ENCODE peak calls at places on chromosomes 11 and 22, in eight cellular contexts. F is endothelial cell, U is ovary, R is adrenal gland, L is astrocyte, K is cardiac muscle cell, Z is Peyer's patch, N is mesothelial cell of epicardium. G is an unnamed sample.

GRCh38 chr11:73072935-73073481 is 69.1 kb downstream of the FCHSD2 start:
- DNase-seq in K (peak), N (no peak), Z (no peak), F (no peak), U (no peak), L (no peak), R (no peak), G (no peak)

GRCh38 chr11:8709002-8709672 is 26.5 kb downstream of the RPL27A start:
- DNase-seq in K (peak), U (peak), L (peak), R (no peak), Z (peak), F (no peak), N (peak), G (peak)

GRCh38 chr22:49427941-49428340 is 399.7 kb downstream of the BRD1 start:
- DNase-seq in Z (no peak), U (no peak), F (no peak), K (no peak), R (no peak), N (no peak), L (no peak), G (peak)

GRCh38 chr22:39381009-39381755 is 18.4 kb upstream of the TAB1 start:
- DNase-seq in L (no peak), K (no peak), U (no peak), Z (no peak), N (no peak), F (no peak), R (no peak), G (no peak)

GRCh38 chr22:19062139-19062789 is 59.9 kb downstream of the DGCR2 start:
- DNase-seq in F (no peak), K (no peak), L (no peak), R (peak), U (no peak), Z (peak), N (no peak), G (peak)

GRCh38 chr11:60170566-60170965 is 12.3 kb downstream of the MS4A6A start:
- DNase-seq in N (no peak), Z (no peak), L (no peak), K (no peak), F (no peak), R (no peak), U (no peak), G (no peak)

GRCh38 chr22:48083502-48083901 is 1321.1 kb downstream of the TBC1D22A start:
- DNase-seq in N (no peak), F (no peak), R (no peak), Z (no peak), L (no peak), U (no peak), K (no peak), G (no peak)

GRCh38 chr11:86440843-86441242 is 66.2 kb downstream of the CCDC81 start:
- DNase-seq in N (no peak), Z (no peak), R (no peak), K (no peak), F (no peak), L (peak), U (no peak), G (no peak)

GRCh38 chr11:63020671-63021255 is 5.1 kb upstream of the SLC22A8 start:
- DNase-seq in F (peak), L (no peak), K (no peak), U (no peak), Z (no peak), R (no peak), N (peak), G (no peak)

GRCh38 chr22:23478175-23478574 is 101.9 kb downstream of the IGLL1 start:
- DNase-seq in L (no peak), F (no peak), Z (no peak), R (no peak), N (no peak), K (peak), U (no peak), G (no peak)

GRCh38 chr11:267491-267994 is 10.7 kb upstream of the NLRP6 start:
- DNase-seq in Z (peak), F (no peak), N (no peak), U (no peak), L (no peak), K (no peak), R (no peak), G (no peak)

GRCh38 chr22:23743303-23743705 is 7.6 kb downstream of the ZNF70 start:
- DNase-seq in Z (no peak), L (no peak), N (no peak), U (peak), K (peak), R (no peak), F (no peak), G (no peak)

GRCh38 chr22:30640361-30640760 is 4.8 kb downstream of the SLC35E4 start:
- DNase-seq in K (no peak), Z (no peak), N (no peak), F (no peak), U (no peak), R (no peak), L (no peak), G (no peak)

GRCh38 chr22:30637701-30638114 is 2.1 kb downstream of the SLC35E4 start:
- DNase-seq in Z (no peak), U (no peak), F (no peak), N (no peak), L (no peak), R (no peak), K (no peak), G (no peak)

GRCh38 chr22:30634477-30635233 is 926 bp upstream of the SLC35E4 start:
- DNase-seq in L (peak), F (peak), Z (peak), U (peak), R (peak), K (peak), N (peak), G (peak)

GRCh38 chr22:30636226-30637077 is 871 bp downstream of the SLC35E4 start:
- DNase-seq in K (no peak), Z (peak), U (peak), N (no peak), L (peak), R (no peak), F (peak), G (no peak)

GRCh38 chr22:30635273-30636225 is at the start of gene SLC35E4:
- DNase-seq in N (peak), F (peak), U (peak), K (peak), L (peak), Z (peak), R (peak), G (peak)
- TF ChIP-seq CTCF in N (no peak), F (no peak), U (peak), K (peak), L (no peak), Z (peak), R (peak), G (peak)

GRCh38 chr22:37953062-37953436 is 352 bp downstream of the C22orf23 start:
- DNase-seq in L (no peak), Z (no peak), F (no peak), U (peak), K (no peak), R (no peak), N (no peak), G (no peak)

GRCh38 chr22:37959231-37959825 is 5.8 kb downstream of the POLR2F start:
- DNase-seq in R (no peak), Z (no peak), F (no peak), L (no peak), K (no peak), U (no peak), N (no peak), G (no peak)

GRCh38 chr22:37961062-37961461 is 7.6 kb downstream of the POLR2F start:
- DNase-seq in N (no peak), L (no peak), R (no peak), Z (no peak), F (no peak), K (no peak), U (no peak), G (no peak)

GRCh38 chr22:37953437-37954179 is at the start of the genes C22orf23 and POLR2F:
- DNase-seq in F (peak), R (peak), K (peak), U (peak), L (peak), Z (peak), N (peak), G (peak)

GRCh38 chr22:37957232-37957631 is 3.7 kb downstream of the POLR2F start:
- DNase-seq in L (no peak), K (no peak), F (no peak), Z (no peak), N (no peak), R (no peak), U (no peak), G (no peak)
- TF ChIP-seq CTCF in L (no peak), K (no peak), F (no peak), Z (no peak), N (no peak), R (no peak), U (no peak), G (no peak)

GRCh38 chr11:116890193-116890592 is 52.8 kb upstream of the APOA1 start:
- DNase-seq in R (no peak), Z (no peak), F (no peak), L (no peak), N (no peak), U (no peak), K (no peak), G (no peak)

GRCh38 chr11:116890607-116891006 is 53.2 kb upstream of the APOA1 start:
- DNase-seq in R (no peak), N (no peak), K (no peak), F (no peak), L (no peak), U (no peak), Z (no peak), G (no peak)

GRCh38 chr11:116892374-116892773 is 55.0 kb upstream of the APOA1 start:
- DNase-seq in Z (no peak), K (no peak), N (no peak), R (no peak), F (no peak), U (no peak), L (no peak), G (no peak)

GRCh38 chr11:116893437-116893836 is 56.0 kb upstream of the APOA1 start:
- DNase-seq in N (no peak), R (no peak), L (no peak), Z (no peak), U (no peak), K (no peak), F (no peak), G (no peak)

GRCh38 chr11:116891746-116892145 is 54.3 kb upstream of the APOA1 start:
- DNase-seq in U (no peak), Z (no peak), K (no peak), N (no peak), F (no peak), R (no peak), L (no peak), G (no peak)
- TF ChIP-seq CTCF in U (no peak), Z (no peak), K (no peak), N (no peak), F (no peak), R (no peak), L (no peak), G (no peak)

GRCh38 chr11:134725939-134726639 is 314.0 kb upstream of the B3GAT1 start:
- DNase-seq in F (peak), L (no peak), Z (no peak), R (no peak), U (no peak), K (no peak), N (no peak), G (no peak)
- TF ChIP-seq CTCF in F (no peak), L (no peak), Z (peak), R (no peak), U (no peak), K (no peak), N (peak), G (no peak)